ENCODE peak calls at places on chromosomes 7 and 10, in five cellular contexts. N is sigmoid colon, F is small intestine, U is heart right ventricle, Z is PC-3. E is an unnamed sample. For H3K4me1, the result is how much of the 10 kb centered on the place peaks cover.

GRCh38 chr10:100355069-100355468 is 8.0 kb downstream of the SCD start:
- DNase-seq in F (peak), Z (no peak), N (no peak), U (no peak), E (no peak)

GRCh38 chr7:47180268-47180826 is 401.6 kb downstream of the TNS3 start:
- DNase-seq in Z (peak), N (no peak), U (no peak), F (peak), E (no peak)

GRCh38 chr10:16986406-16987128 is 143.0 kb downstream of the CUBN start:
- DNase-seq in N (no peak), Z (peak), F (no peak), U (no peak), E (no peak)

GRCh38 chr7:94409561-94409960 is 14.9 kb downstream of the COL1A2 start:
- DNase-seq in Z (no peak), U (no peak), N (no peak), F (no peak), E (no peak)

GRCh38 chr10:70829543-70829942 is 13.8 kb downstream of the SGPL1 start:
- DNase-seq in N (no peak), U (no peak), Z (no peak), F (peak), E (no peak)

GRCh38 chr7:39761435-39761834 is 138.1 kb downstream of the RALA start:
- DNase-seq in Z (no peak), N (no peak), F (no peak), U (no peak), E (no peak)

GRCh38 chr10:124003070-124003419 is 90.4 kb downstream of the CHST15 start:
- DNase-seq in U (no peak), N (peak), F (no peak), Z (no peak), E (no peak)

GRCh38 chr10:4407783-4408182 is 418.2 kb upstream of the AKR1E2 start:
- DNase-seq in Z (peak), F (no peak), U (no peak), N (no peak), E (no peak)

GRCh38 chr7:151400626-151401315 is 9.1 kb downstream of the WDR86 start:
- DNase-seq in F (no peak), N (no peak), U (no peak), Z (no peak), E (no peak)

GRCh38 chr10:22345301-22346086 is at the start of gene SPAG6:
- DNase-seq in Z (no peak), F (peak), U (peak), N (peak), E (no peak)

GRCh38 chr7:3897430-3898385 is 596.7 kb downstream of the SDK1 start:
- DNase-seq in N (no peak), U (no peak), F (peak), Z (peak), E (no peak)

GRCh38 chr10:84783909-84784308 is 455.5 kb downstream of the CCSER2 start:
- DNase-seq in F (no peak), U (no peak), N (no peak), Z (no peak), E (no peak)

GRCh38 chr7:29479606-29480200 is 83.9 kb upstream of the PRR15 start:
- DNase-seq in N (peak), U (peak), Z (no peak), F (peak), E (no peak)

GRCh38 chr7:148912758-148913541 is 28.9 kb upstream of the EZH2 start:
- DNase-seq in N (no peak), F (no peak), Z (peak), U (no peak), E (peak)

GRCh38 chr10:129945031-129945430 is 19.0 kb downstream of the EBF3 start:
- DNase-seq in Z (no peak), F (no peak), N (peak), U (no peak), E (no peak)

GRCh38 chr7:36284470-36284869 is 105.2 kb upstream of the ANLN start:
- DNase-seq in F (no peak), U (no peak), Z (no peak), N (peak), E (no peak)

GRCh38 chr7:150852371-150852905 is at the start of gene AOC1:
- DNase-seq in F (peak), N (peak), U (no peak), Z (no peak), E (no peak)

GRCh38 chr7:135645296-135645904 is 16.9 kb upstream of the STMP1 start:
- DNase-seq in F (peak), U (no peak), Z (peak), N (no peak), E (no peak)

GRCh38 chr7:2799253-2799652 is 44.9 kb downstream of the GNA12 start:
- DNase-seq in N (no peak), U (no peak), Z (no peak), F (no peak), E (no peak)

GRCh38 chr10:63700209-63700934 is 179.2 kb downstream of the REEP3 start:
- DNase-seq in N (no peak), F (no peak), U (no peak), Z (peak), E (no peak)

GRCh38 chr7:25619963-25620799 is 391.9 kb upstream of the NPVF start:
- DNase-seq in Z (no peak), F (peak), U (peak), N (no peak), E (no peak)

GRCh38 chr7:2930310-2931033 is 86.4 kb upstream of the GNA12 start:
- DNase-seq in U (no peak), F (no peak), Z (no peak), N (peak), E (no peak)

GRCh38 chr7:5441840-5442513 is 18.3 kb upstream of the TNRC18 start:
- DNase-seq in F (no peak), N (no peak), U (no peak), Z (no peak), E (no peak)

GRCh38 chr10:60470091-60470490 is 80.4 kb upstream of the ANK3 start:
- DNase-seq in U (no peak), Z (no peak), F (no peak), N (no peak), E (no peak)

GRCh38 chr10:60479305-60480020 is 89.8 kb upstream of the ANK3 start:
- DNase-seq in Z (peak), U (no peak), N (no peak), F (no peak), E (no peak)

DNA sequence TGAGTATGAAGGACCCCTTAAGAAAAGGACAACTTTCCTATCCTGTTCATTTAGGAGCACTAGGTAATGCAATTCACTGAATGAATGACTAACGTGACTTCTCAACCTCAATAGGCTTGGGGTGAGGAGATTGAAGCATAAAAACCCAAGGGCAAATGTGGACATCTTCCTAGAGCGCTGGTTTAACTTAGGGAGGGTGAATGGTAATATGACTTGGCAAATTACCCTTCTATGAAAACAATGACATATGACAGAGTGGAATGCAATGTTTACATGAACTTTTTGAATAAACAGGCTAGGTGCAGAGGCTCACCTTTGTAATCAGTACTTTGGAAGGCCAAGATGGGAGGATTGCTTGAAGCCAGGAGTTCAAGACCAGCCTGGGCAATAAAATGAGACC is 83.9 kb upstream of the ANK3 start:
- DNase-seq in Z (peak), N (no peak), U (no peak), F (no peak), E (no peak)
- H3K4me1 ChIP-seq in Z (under half), N (under half), U (under half), F (under half), E (under half)

GRCh38 chr10:110544958-110545537 is 22.4 kb upstream of the SMC3 start:
- DNase-seq in F (no peak), N (no peak), U (no peak), Z (no peak), E (no peak)
- H3K4me1 ChIP-seq in F (under half), N (under half), U (under half), Z (under half), E (under half)

GRCh38 chr7:28093617-28094232 is 86.9 kb downstream of the JAZF1 start:
- DNase-seq in U (peak), Z (peak), N (peak), F (no peak), E (peak)
- H3K4me1 ChIP-seq in U (under half), Z (under half), N (half or more), F (under half), E (under half)

GRCh38 chr10:24334279-24334922 is 125.5 kb downstream of the KIAA1217 start:
- DNase-seq in F (no peak), U (no peak), N (no peak), Z (no peak), E (no peak)

GRCh38 chr10:24339387-24339786 is 130.4 kb downstream of the KIAA1217 start:
- DNase-seq in Z (no peak), F (no peak), U (no peak), N (no peak), E (no peak)

GRCh38 chr10:24331457-24331856 is 122.5 kb downstream of the KIAA1217 start:
- DNase-seq in F (peak), Z (peak), N (no peak), U (peak), E (no peak)

GRCh38 chr10:24333736-24334135 is 124.8 kb downstream of the KIAA1217 start:
- DNase-seq in F (no peak), U (no peak), Z (no peak), N (no peak), E (no peak)
- H3K4me1 ChIP-seq in F (under half), U (under half), Z (under half), N (under half), E (under half)

GRCh38 chr7:27910341-27910740 is 170.4 kb downstream of the TAX1BP1 start:
- DNase-seq in F (no peak), Z (no peak), N (no peak), U (no peak), E (no peak)

GRCh38 chr7:27901028-27901760 is 161.2 kb downstream of the TAX1BP1 start:
- DNase-seq in U (no peak), N (no peak), F (peak), Z (peak), E (peak)

GRCh38 chr7:27908534-27909165 is 168.7 kb downstream of the TAX1BP1 start:
- DNase-seq in F (no peak), U (no peak), N (no peak), Z (no peak), E (no peak)

GRCh38 chr7:27905951-27906350 is 166.0 kb downstream of the TAX1BP1 start:
- DNase-seq in U (no peak), F (no peak), N (no peak), Z (no peak), E (no peak)

DNA sequence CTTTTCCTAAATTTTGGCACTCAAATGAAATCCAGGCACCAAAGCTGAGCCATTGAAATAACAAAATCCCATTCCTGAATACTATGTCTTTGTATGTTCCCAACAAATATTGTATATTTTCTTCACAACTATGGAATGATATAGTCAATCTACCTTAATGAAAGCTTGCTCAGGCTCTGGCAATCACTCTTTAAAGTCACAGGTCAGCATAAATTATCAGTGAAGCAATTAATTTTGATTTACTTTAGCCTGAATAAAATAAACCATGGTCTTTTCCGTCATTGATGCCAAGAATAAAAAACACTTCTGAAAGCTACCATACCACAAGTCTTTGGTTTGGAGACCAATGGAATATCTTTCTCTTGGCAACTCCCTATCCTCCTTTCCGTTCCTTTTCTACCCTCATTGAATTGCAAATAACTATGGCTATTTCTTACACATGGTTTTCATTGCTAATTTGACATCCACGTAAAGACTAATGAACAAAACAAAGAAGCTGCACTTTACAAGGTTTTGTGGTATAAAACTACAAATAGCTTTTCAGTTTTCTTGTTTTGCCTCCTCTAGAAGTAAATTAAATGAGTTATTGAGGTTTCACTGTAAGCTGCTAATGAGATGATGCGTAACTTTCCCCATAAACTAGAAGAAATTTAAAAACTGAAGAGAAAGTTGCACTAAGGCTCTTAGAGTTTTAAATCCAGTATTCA is 166.6 kb downstream of the TAX1BP1 start:
- DNase-seq in N (no peak), U (no peak), F (no peak), Z (no peak), E (no peak)
- H3K4me1 ChIP-seq in N (under half), U (under half), F (under half), Z (under half), E (under half)

DNA sequence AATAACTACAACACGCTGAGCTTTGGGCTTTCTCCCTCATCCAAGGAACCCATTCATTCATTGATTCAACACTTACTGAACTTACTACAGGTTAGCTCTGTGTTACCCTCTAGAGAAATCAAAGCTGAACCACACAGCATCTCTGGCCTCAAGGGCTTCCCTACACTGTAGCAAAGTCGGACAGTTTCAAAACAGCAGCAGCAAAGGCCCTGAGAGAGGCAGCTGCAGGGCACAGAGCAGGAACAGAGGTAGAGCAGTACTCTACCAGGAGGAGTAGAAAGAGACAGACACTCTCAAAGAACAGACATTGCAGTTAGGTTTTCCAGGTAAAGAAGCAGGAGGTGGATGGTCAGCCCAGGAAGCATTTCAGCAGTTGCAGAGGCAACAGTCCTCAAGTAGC is 16.1 kb downstream of the DOCK4 start:
- DNase-seq in Z (no peak), F (no peak), N (no peak), U (no peak), E (no peak)
- H3K4me1 ChIP-seq in Z (half or more), F (under half), N (under half), U (under half), E (under half)

DNA sequence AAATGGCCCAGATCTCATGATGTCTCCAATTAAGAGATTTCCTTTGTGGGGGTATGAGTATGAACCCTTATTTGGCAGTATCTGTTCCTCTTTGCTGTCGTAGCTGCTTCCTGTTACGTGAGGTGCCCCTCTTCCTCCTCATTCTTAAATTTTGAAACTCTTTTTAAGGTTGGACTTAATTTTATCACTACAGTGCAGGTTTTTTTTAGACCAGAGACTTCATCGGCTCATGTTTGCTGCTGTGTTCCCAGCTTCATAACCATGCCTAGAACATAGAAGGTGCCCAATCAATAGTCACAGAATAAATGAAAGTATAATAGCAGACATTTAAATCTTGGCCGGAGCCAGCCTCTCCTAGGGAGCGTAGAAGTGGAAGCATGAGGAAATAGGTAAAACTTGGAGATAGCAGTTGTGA is 2.4 kb downstream of the MIOS start:
- DNase-seq in F (no peak), U (no peak), N (no peak), Z (no peak), E (peak)
- H3K4me1 ChIP-seq in F (under half), U (under half), N (under half), Z (under half), E (under half)

GRCh38 chr10:50574305-50574704 is 49.5 kb downstream of the SGMS1 start:
- DNase-seq in U (no peak), F (no peak), Z (peak), N (no peak), E (no peak)

GRCh38 chr10:50576245-50576815 is 47.4 kb downstream of the SGMS1 start:
- DNase-seq in F (no peak), Z (peak), N (no peak), U (no peak), E (no peak)

GRCh38 chr10:50576995-50577394 is 46.8 kb downstream of the SGMS1 start:
- DNase-seq in Z (no peak), N (no peak), F (no peak), U (no peak), E (no peak)

GRCh38 chr10:50574932-50575331 is 48.8 kb downstream of the SGMS1 start:
- DNase-seq in U (no peak), F (no peak), N (no peak), Z (no peak), E (no peak)

GRCh38 chr10:50575477-50576244 is 48.1 kb downstream of the SGMS1 start:
- DNase-seq in U (no peak), Z (no peak), F (no peak), N (no peak), E (no peak)
- H3K4me1 ChIP-seq in U (under half), Z (under half), F (under half), N (under half), E (under half)